ENCODE peak calls at places on chromosomes 12 and 14, in five cellular contexts. Q is A673; E is heart right ventricle; O is right atrium auricular region; A is naive thymus-derived CD4-positive, alpha-beta T cell. H is an unnamed sample. For H3K4me1, the result is how much of the 10 kb centered on the place peaks cover.

GRCh38 chr14:92144708-92145107 is 22.9 kb downstream of the CPSF2 start:
- DNase-seq in Q (no peak), E (no peak), O (no peak), A (no peak), H (no peak)

GRCh38 chr14:91957876-91958313 is 10.4 kb upstream of the FBLN5 start:
- DNase-seq in Q (no peak), E (no peak), O (no peak), A (no peak), H (peak)

GRCh38 chr12:109295764-109296425 is 13.2 kb downstream of the FOXN4 start:
- DNase-seq in Q (no peak), E (no peak), O (no peak), A (no peak), H (no peak)

GRCh38 chr12:11500861-11501230 is 105.5 kb upstream of the PRB2 start:
- DNase-seq in Q (no peak), E (no peak), O (no peak), A (no peak), H (no peak)

GRCh38 chr12:70059373-70059772 is 183.9 kb upstream of the CNOT2 start:
- DNase-seq in Q (no peak), E (no peak), O (no peak), A (no peak), H (no peak)

GRCh38 chr14:43116341-43116740 is 1390.7 kb downstream of the FSCB start:
- DNase-seq in Q (no peak), E (no peak), O (no peak), A (no peak), H (no peak)

GRCh38 chr12:57216014-57216891 is at the start of gene NXPH4:
- DNase-seq in Q (no peak), E (peak), O (no peak), A (no peak), H (no peak)

GRCh38 chr14:61076531-61076930 is 95.5 kb downstream of the SLC38A6 start:
- DNase-seq in Q (no peak), E (no peak), O (no peak), A (no peak), H (no peak)

GRCh38 chr14:94636744-94637412 is 24.7 kb downstream of the SERPINA3 start:
- DNase-seq in Q (no peak), E (no peak), O (no peak), A (no peak), H (no peak)

GRCh38 chr14:55451950-55452349 is 11.5 kb upstream of the TBPL2 start:
- DNase-seq in Q (no peak), E (no peak), O (no peak), A (no peak), H (peak)

GRCh38 chr14:63174760-63175191 is 29.5 kb upstream of the RHOJ start:
- DNase-seq in Q (peak), E (no peak), O (no peak), A (no peak), H (no peak)

GRCh38 chr14:86787782-86788181 is 1205.2 kb downstream of the GALC start:
- DNase-seq in Q (peak), E (no peak), O (no peak), A (no peak), H (no peak)

GRCh38 chr12:3178671-3179413 is 101.7 kb downstream of the TSPAN9 start:
- DNase-seq in Q (no peak), E (no peak), O (no peak), A (no peak), H (no peak)

GRCh38 chr12:88400302-88400701 is 180.0 kb downstream of the KITLG start:
- DNase-seq in Q (no peak), E (no peak), O (no peak), A (no peak), H (no peak)

GRCh38 chr14:68630611-68631013 is 162.3 kb downstream of the ZFP36L1 start:
- DNase-seq in Q (no peak), E (no peak), O (no peak), A (no peak), H (peak)

GRCh38 chr14:22427771-22428228 is 161.2 kb downstream of the DAD1 start:
- DNase-seq in Q (peak), E (no peak), O (peak), A (no peak), H (no peak)

GRCh38 chr12:94458882-94459772 is 540 bp downstream of the CEP83 start:
- DNase-seq in Q (peak), E (no peak), O (no peak), A (no peak), H (no peak)

GRCh38 chr12:120249266-120249874 is 16.2 kb downstream of the PXN start:
- DNase-seq in Q (no peak), E (no peak), O (no peak), A (no peak), H (no peak)

DNA sequence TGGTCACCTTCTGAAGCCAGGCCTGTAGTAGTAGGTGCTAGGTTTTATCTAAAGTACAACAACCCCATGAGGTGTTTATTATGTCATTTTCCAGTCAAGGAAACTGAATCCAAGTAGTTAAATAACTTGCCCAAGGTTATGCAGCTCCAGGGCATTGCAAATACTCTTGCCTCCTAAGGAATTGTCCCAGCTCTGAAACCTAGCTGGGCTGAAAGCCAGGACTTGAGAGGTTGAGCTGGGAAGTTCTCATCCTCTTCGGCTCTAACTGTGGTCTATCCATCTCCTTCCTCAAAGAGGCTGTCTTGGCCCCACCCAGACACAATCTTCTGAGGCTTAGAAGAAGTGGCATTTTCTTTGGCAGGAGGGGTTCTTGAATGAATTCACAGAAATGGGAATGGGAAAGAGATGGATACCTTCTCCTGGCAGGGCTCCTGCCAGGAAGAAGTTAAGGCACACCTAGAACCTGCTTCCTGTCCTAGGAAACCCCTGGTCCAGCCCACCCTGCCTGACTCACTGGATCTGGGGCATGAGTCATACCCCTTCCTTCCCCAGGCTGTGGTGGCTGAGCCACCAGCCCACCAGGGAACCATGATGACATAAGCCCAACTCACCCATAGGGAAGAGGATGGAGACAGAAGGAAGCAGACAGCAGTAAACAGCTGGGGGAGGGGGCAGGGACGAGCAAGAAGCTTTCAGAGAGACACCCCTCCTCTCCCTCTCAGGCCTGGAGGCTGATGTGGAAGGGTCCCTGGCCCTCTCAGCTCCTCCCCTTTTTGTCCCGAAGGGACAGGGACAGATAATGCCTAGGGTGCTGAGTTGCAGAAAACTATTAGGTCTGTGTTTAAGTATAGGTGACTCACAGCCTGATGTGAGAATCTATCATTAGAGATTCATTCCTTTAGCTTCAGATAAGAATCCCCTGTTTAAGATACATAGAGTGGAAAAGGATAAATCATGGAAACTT is 2.1 kb upstream of the PLEK2 start:
- DNase-seq in Q (peak), E (no peak), O (no peak), A (no peak), H (no peak)
- H3K4me1 ChIP-seq in Q (under half), E (under half), O (under half), A (under half), H (under half)

DNA sequence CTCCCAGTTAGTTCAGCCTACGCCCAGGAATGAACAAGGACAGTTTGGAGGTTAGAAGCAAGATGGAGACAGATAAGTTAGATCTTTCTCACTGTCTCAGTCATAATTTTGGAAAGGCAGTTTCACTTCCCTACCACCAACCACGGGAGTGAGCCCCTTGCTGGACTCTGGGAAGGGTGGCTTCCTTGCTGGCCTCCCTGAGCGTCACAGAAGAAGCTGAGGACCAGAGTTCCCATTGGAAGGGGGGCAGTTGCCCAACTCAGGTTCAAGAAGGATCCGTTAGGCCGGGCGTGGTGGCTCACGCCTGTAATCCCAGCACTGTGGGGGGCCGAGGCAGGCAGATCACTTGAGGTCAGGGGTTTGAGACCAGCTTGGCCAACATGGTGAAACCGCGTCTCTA is 106.2 kb upstream of the MAX start:
- DNase-seq in Q (no peak), E (no peak), O (no peak), A (no peak), H (no peak)
- H3K4me1 ChIP-seq in Q (under half), E (under half), O (under half), A (under half), H (under half)

DNA sequence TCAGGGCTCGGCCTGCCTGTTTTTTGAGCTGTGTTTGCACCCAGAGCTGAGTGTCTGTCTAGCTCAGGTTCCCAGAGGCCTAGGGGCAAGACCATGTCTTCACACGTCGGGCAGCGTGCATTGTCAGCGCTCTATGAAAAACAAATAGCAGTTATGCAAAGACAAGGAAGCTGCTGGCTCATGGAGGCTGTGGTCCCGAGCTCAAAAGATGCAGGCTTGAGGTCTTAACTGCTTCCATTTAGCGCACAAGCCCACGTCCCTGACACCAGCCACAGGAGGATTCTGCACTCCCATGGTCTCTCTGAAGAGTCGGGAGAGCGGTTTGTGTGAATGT is 48.6 kb downstream of the NINJ2 start:
- DNase-seq in Q (no peak), E (no peak), O (no peak), A (no peak), H (no peak)
- H3K4me1 ChIP-seq in Q (under half), E (half or more), O (half or more), A (under half), H (under half)

GRCh38 chr14:104690861-104691455 is 1.5 kb downstream of the INF2 start:
- DNase-seq in Q (no peak), E (no peak), O (no peak), A (no peak), H (no peak)
- H3K4me1 ChIP-seq in Q (under half), E (half or more), O (half or more), A (half or more), H (half or more)

GRCh38 chr12:6070472-6071257 is 53.8 kb downstream of the VWF start:
- DNase-seq in Q (no peak), E (no peak), O (no peak), A (no peak), H (no peak)
- H3K4me1 ChIP-seq in Q (under half), E (half or more), O (under half), A (under half), H (under half)

DNA sequence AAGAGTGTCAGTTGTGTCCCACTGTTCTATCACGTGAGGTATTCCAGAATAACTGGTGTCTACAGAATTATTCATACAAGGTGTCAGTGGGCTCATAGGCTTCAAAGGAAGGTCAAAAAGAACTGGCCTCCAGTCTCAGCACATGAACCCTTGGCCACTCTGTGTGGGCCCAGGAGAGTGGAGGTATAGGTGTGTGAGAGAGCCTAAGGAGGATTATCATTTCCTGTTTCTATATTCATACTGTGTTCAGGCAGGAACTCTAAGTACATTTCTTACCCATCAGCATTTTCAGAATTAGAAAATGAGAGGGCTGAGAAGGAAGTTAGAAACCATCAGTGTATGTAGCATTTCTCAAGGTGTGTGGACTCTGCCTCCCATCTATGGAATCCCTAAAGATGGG is 87.0 kb downstream of the BTG1 start:
- DNase-seq in Q (no peak), E (no peak), O (no peak), A (no peak), H (no peak)
- H3K4me1 ChIP-seq in Q (under half), E (under half), O (under half), A (half or more), H (under half)

DNA sequence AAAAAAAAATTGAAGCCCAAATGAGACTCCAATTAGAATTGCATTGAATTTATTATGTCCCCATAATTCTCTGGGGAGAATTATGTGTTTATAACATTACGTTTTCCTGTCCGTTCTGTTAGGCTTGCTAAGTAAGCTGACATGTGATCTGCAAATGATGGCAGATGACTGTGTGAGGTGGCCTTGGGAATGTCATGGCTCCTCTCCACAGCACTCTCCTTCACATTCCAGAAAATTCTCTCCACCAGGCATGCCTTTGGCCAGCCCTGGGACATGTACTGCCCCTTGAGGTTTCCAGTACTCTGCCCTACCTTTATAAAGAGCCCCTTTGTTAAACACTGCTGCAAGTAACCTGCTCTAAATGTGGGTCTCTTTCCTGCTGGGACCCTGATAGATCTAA is 28.3 kb upstream of the INF2 start:
- DNase-seq in Q (no peak), E (no peak), O (no peak), A (no peak), H (no peak)
- H3K4me1 ChIP-seq in Q (under half), E (under half), O (under half), A (under half), H (under half)

H was measured in esophagus muscularis mucosa.